ENCODE peak calls at places on chromosomes 12 and 14, in four cellular contexts. O, S, M and K are unnamed samples.

GRCh38 chr12:89999699-90000505 is 291.3 kb upstream of the ATP2B1 start:
- DNase-seq in O (no peak), S (no peak), M (no peak), K (no peak)

GRCh38 chr12:74482115-74482514 is 55.5 kb upstream of the ATXN7L3B start:
- DNase-seq in O (no peak), S (no peak), M (no peak), K (no peak)

GRCh38 chr12:122834921-122835692 is at the start of gene HIP1R:
- DNase-seq in O (peak), S (peak), M (peak), K (peak)

GRCh38 chr12:50572760-50573159 is 68.0 kb downstream of the DIP2B start:
- DNase-seq in O (no peak), S (no peak), M (no peak), K (no peak)

GRCh38 chr14:69595336-69595735 is 16.1 kb upstream of the SUSD6 start:
- DNase-seq in O (no peak), S (no peak), M (no peak), K (no peak)

GRCh38 chr12:26117321-26117720 is 7.5 kb downstream of the BHLHE41 start:
- DNase-seq in O (no peak), S (no peak), M (no peak), K (no peak)

GRCh38 chr14:92726135-92726932 is 22.1 kb downstream of the LGMN start:
- DNase-seq in O (no peak), S (no peak), M (peak), K (peak)

GRCh38 chr14:68955164-68955921 is 23.8 kb downstream of the ACTN1 start:
- DNase-seq in O (no peak), S (no peak), M (no peak), K (no peak)

GRCh38 chr12:20561886-20562285 is 133.2 kb upstream of the SLCO1C1 start:
- DNase-seq in O (no peak), S (no peak), M (no peak), K (no peak)

GRCh38 chr12:6868211-6869048 is 1.1 kb downstream of the TPI1 start:
- DNase-seq in O (no peak), S (no peak), M (no peak), K (no peak)

GRCh38 chr12:49899921-49900320 is 3.8 kb downstream of the FAIM2 start:
- DNase-seq in O (no peak), S (no peak), M (no peak), K (no peak)